ENCODE peak calls at places on chromosomes 6 and 20, in nine cellular contexts. Y is body of pancreas; M is stomach; W is endothelial cell; V is esophagus muscularis mucosa; P is IMR-90; T is CD8-positive, alpha-beta T cell; B is AG09319; R is transverse colon. Q is an unnamed sample.

GRCh38 chr6:113786168-113786567 is 71.0 kb upstream of the MARCKS start:
- DNase-seq in T (no peak), V (no peak), B (no peak), W (no peak), R (no peak), Y (no peak), M (no peak), P (no peak), Q (no peak)

GRCh38 chr20:47704746-47705496 is 80.4 kb downstream of the SULF2 start:
- DNase-seq in R (no peak), Y (peak; percentile 28), P (no peak), B (no peak), T (no peak), V (no peak), W (no peak), M (no peak), Q (peak; percentile 61)

GRCh38 chr6:152054441-152054840 is 247.0 kb downstream of the ESR1 start:
- DNase-seq in P (no peak), Y (no peak), R (no peak), W (no peak), V (no peak), B (no peak), M (no peak), T (no peak), Q (peak; percentile 6)

GRCh38 chr20:5766085-5766764 is 16.0 kb downstream of the SHLD1 start:
- DNase-seq in W (no peak), Y (peak; percentile 60), M (peak; percentile 54), T (no peak), V (no peak), P (no peak), R (no peak), B (no peak), Q (no peak)

GRCh38 chr6:52517502-52518278 is 59.2 kb downstream of the TRAM2 start:
- DNase-seq in R (peak; percentile 76), V (peak; percentile 95), B (peak; percentile 81), M (peak; percentile 73), W (peak; percentile 17), T (no peak), P (peak; percentile 98), Y (peak; percentile 66), Q (peak; percentile 98)

GRCh38 chr6:83265384-83265783 is 72.2 kb downstream of the RWDD2A start:
- DNase-seq in Y (no peak), R (no peak), M (no peak), T (no peak), W (no peak), B (no peak), V (no peak), P (peak; percentile 73), Q (peak; percentile 35)

GRCh38 chr20:6700563-6701328 is 66.7 kb upstream of the BMP2 start:
- DNase-seq in T (no peak), Y (no peak), P (no peak), M (no peak), B (no peak), W (no peak), R (peak; percentile 27), V (peak; percentile 91), Q (no peak)

GRCh38 chr20:21840991-21841390 is 135.5 kb downstream of the PAX1 start:
- DNase-seq in T (no peak), R (no peak), M (no peak), B (no peak), P (no peak), Y (no peak), V (no peak), W (no peak), Q (no peak)

GRCh38 chr20:11451793-11452291 is 465.9 kb upstream of the BTBD3 start:
- DNase-seq in Y (no peak), P (peak; percentile 11), M (no peak), T (no peak), V (no peak), W (no peak), B (no peak), R (no peak), Q (peak; percentile 16)

GRCh38 chr20:16096756-16097326 is 476.4 kb downstream of the KIF16B start:
- DNase-seq in V (no peak), P (no peak), M (no peak), R (no peak), Y (no peak), B (no peak), T (no peak), W (no peak), Q (no peak)

GRCh38 chr6:70668499-70668812 is 773 bp downstream of the SMAP1 start:
- DNase-seq in Y (peak; percentile 73), R (no peak), M (no peak), B (no peak), V (no peak), T (no peak), W (no peak), P (no peak), Q (peak; percentile 29)

GRCh38 chr6:34370371-34370770 is 22.1 kb downstream of the NUDT3 start:
- DNase-seq in P (no peak), Y (no peak), M (no peak), T (no peak), R (no peak), B (no peak), W (no peak), V (no peak), Q (no peak)

GRCh38 chr6:558089-558488 is 98.8 kb downstream of the HUS1B start:
- DNase-seq in Y (no peak), M (no peak), B (no peak), T (no peak), W (no peak), R (no peak), P (no peak), V (no peak), Q (peak; percentile 18)

GRCh38 chr6:39980839-39981580 is 46.7 kb upstream of the MOCS1 start:
- DNase-seq in T (no peak), R (peak; percentile 20), M (no peak), P (peak; percentile 57), B (no peak), W (peak; percentile 56), V (peak; percentile 64), Y (peak; percentile 55), Q (peak; percentile 72)

GRCh38 chr6:92577077-92577719 is 842.2 kb downstream of the EPHA7 start:
- DNase-seq in V (no peak), W (no peak), R (no peak), P (peak; percentile 50), M (no peak), T (no peak), Y (no peak), B (no peak), Q (no peak)

GRCh38 chr6:132498638-132499037 is 14.3 kb downstream of the STX7 start:
- DNase-seq in T (no peak), V (no peak), P (no peak), M (no peak), B (no peak), R (no peak), W (no peak), Y (no peak), Q (no peak)

GRCh38 chr6:112180095-112180820 is 74.1 kb downstream of the LAMA4 start:
- DNase-seq in Y (peak; percentile 30), W (peak; percentile 61), T (no peak), M (no peak), P (peak; percentile 92), B (peak; percentile 61), R (peak; percentile 19), V (no peak), Q (peak; percentile 92)

GRCh38 chr20:59938696-59939051 is 1.4 kb downstream of the PPP1R3D start:
- DNase-seq in R (peak; percentile 26), Y (peak; percentile 56), W (no peak), T (no peak), V (no peak), P (peak; percentile 23), B (no peak), M (no peak), Q (no peak)

GRCh38 chr20:35200255-35200654 is 26.2 kb upstream of the MMP24 start:
- DNase-seq in M (no peak), V (no peak), Y (no peak), R (no peak), W (no peak), P (peak; percentile 87), T (no peak), B (peak; percentile 57), Q (peak; percentile 73)

GRCh38 chr6:73802366-73802765 is 106.4 kb downstream of the CD109 start:
- DNase-seq in T (no peak), B (no peak), R (no peak), V (no peak), M (no peak), P (peak; percentile 49), Y (no peak), W (no peak), Q (no peak)

GRCh38 chr20:63746766-63747315 is 7.3 kb downstream of the SLC2A4RG start:
- DNase-seq in Y (no peak), R (no peak), V (no peak), W (no peak), B (no peak), M (no peak), T (no peak), P (no peak), Q (no peak)

GRCh38 chr20:45970646-45971424 is 1.2 kb downstream of the ZNF335 start:
- DNase-seq in B (no peak), P (peak; percentile 19), Y (peak; percentile 44), M (peak; percentile 30), R (peak; percentile 41), V (no peak), W (no peak), T (no peak), Q (peak; percentile 18)

GRCh38 chr20:32287231-32287638 is 9.8 kb downstream of the KIF3B start:
- DNase-seq in V (no peak), R (no peak), M (no peak), B (no peak), Y (no peak), P (no peak), W (no peak), T (no peak), Q (no peak)

GRCh38 chr6:90297124-90297865 is 652 bp upstream of the BACH2 start:
- DNase-seq in B (no peak), R (no peak), V (no peak), P (no peak), T (no peak), M (no peak), W (no peak), Y (no peak), Q (no peak)
- TF ChIP-seq CTCF in B (no peak), R (no peak), V (no peak), P (no peak), T (no peak), M (no peak), W (no peak), Y (no peak), Q (no peak)

GRCh38 chr6:98769546-98769945 is 64.8 kb upstream of the POU3F2 start:
- DNase-seq in P (peak; percentile 4), M (no peak), V (no peak), B (no peak), R (no peak), Y (peak; percentile 34), T (no peak), W (peak; percentile 42), Q (peak; percentile 18)
- TF ChIP-seq CTCF in P (no peak), M (no peak), V (no peak), B (no peak), R (no peak), Y (no peak), T (no peak), W (no peak), Q (peak; percentile 7)

GRCh38 chr6:26017567-26017966 is 55.0 kb downstream of the TRIM38 start:
- DNase-seq in V (no peak), T (no peak), Y (peak; percentile 26), W (peak; percentile 63), P (peak; percentile 95), B (no peak), R (peak; percentile 42), M (peak; percentile 56), Q (peak; percentile 92)
- TF ChIP-seq CTCF in V (peak; percentile 50), T (no peak), Y (no peak), W (no peak), P (peak; percentile 72), B (peak; percentile 41), R (no peak), M (no peak), Q (peak; percentile 57)

GRCh38 chr20:13784271-13784892 is 337 bp downstream of the ESF1 start:
- DNase-seq in B (no peak), Y (no peak), T (no peak), M (no peak), R (no peak), W (peak; percentile 25), V (no peak), P (no peak), Q (no peak)
- TF ChIP-seq CTCF in B (peak; percentile 1), Y (no peak), T (no peak), M (no peak), R (no peak), W (no peak), V (no peak), P (no peak), Q (no peak)